ENCODE peak calls at places on chromosomes 4 and X, in four cellular contexts. S, D, I and Y are unnamed samples.

GRCh38 chrX:65586491-65586890 is 51.9 kb upstream of the LAS1L start:
- DNase-seq in S (no peak), D (no peak), I (no peak), Y (no peak)

GRCh38 chrX:119266364-119266995 is 30.4 kb downstream of the PGRMC1 start:
- DNase-seq in S (no peak), D (peak), I (no peak), Y (peak)

GRCh38 chr4:124803641-124804040 is 91.1 kb upstream of the ANKRD50 start:
- DNase-seq in S (no peak), D (no peak), I (no peak), Y (no peak)

GRCh38 chr4:25433966-25434667 is 57.1 kb downstream of the ANAPC4 start:
- DNase-seq in S (no peak), D (no peak), I (no peak), Y (no peak)

GRCh38 chr4:151014521-151015457 is at the start of gene LRBA:
- DNase-seq in S (peak), D (peak), I (peak), Y (peak)

GRCh38 chr4:112510468-112511293 is 5.3 kb downstream of the NEUROG2 start:
- DNase-seq in S (no peak), D (peak), I (no peak), Y (peak)

GRCh38 chr4:182238355-182238931 is 4.8 kb upstream of the TENM3 start:
- DNase-seq in S (no peak), D (peak), I (no peak), Y (peak)

GRCh38 chr4:107166181-107166580 is 130.1 kb upstream of the DKK2 start:
- DNase-seq in S (no peak), D (no peak), I (no peak), Y (no peak)

GRCh38 chr4:105936901-105937300 is 41.6 kb downstream of the NPNT start:
- DNase-seq in S (no peak), D (no peak), I (no peak), Y (no peak)

GRCh38 chr4:46390353-46391058 is 578 bp upstream of the GABRA2 start:
- DNase-seq in S (no peak), D (peak), I (peak), Y (peak)

GRCh38 chr4:94226763-94227162 is 19.1 kb downstream of the SMARCAD1 start:
- DNase-seq in S (no peak), D (no peak), I (no peak), Y (no peak)

GRCh38 chr4:110112056-110112455 is 86.4 kb downstream of the ELOVL6 start:
- DNase-seq in S (no peak), D (no peak), I (no peak), Y (no peak)

GRCh38 chr4:138555584-138555983 is 313.4 kb upstream of the SLC7A11 start:
- DNase-seq in S (peak), D (peak), I (no peak), Y (peak)

GRCh38 chr4:80610845-80611244 is 275.3 kb downstream of the CFAP299 start:
- DNase-seq in S (no peak), D (no peak), I (no peak), Y (no peak)

GRCh38 chrX:95427389-95427788 is 1257.3 kb upstream of the DIAPH2 start:
- DNase-seq in S (no peak), D (no peak), I (no peak), Y (no peak)

GRCh38 chrX:132631579-132632232 is 142.9 kb upstream of the MBNL3 start:
- DNase-seq in S (no peak), D (no peak), I (no peak), Y (peak)

GRCh38 chr4:102593147-102593546 is 92.0 kb downstream of the NFKB1 start:
- DNase-seq in S (no peak), D (no peak), I (no peak), Y (no peak)

GRCh38 chrX:135549519-135549918 is 29.1 kb downstream of the INTS6L start:
- DNase-seq in S (no peak), D (no peak), I (no peak), Y (no peak)

GRCh38 chrX:39808471-39808917 is 289.3 kb downstream of the BCOR start:
- DNase-seq in S (no peak), D (no peak), I (no peak), Y (no peak)

GRCh38 chr4:185730387-185730786 is 81.6 kb downstream of the SORBS2 start:
- DNase-seq in S (no peak), D (no peak), I (peak), Y (peak)
- H3K27ac ChIP-seq in S (peak), D (no peak), I (no peak), Y (no peak)

DNA sequence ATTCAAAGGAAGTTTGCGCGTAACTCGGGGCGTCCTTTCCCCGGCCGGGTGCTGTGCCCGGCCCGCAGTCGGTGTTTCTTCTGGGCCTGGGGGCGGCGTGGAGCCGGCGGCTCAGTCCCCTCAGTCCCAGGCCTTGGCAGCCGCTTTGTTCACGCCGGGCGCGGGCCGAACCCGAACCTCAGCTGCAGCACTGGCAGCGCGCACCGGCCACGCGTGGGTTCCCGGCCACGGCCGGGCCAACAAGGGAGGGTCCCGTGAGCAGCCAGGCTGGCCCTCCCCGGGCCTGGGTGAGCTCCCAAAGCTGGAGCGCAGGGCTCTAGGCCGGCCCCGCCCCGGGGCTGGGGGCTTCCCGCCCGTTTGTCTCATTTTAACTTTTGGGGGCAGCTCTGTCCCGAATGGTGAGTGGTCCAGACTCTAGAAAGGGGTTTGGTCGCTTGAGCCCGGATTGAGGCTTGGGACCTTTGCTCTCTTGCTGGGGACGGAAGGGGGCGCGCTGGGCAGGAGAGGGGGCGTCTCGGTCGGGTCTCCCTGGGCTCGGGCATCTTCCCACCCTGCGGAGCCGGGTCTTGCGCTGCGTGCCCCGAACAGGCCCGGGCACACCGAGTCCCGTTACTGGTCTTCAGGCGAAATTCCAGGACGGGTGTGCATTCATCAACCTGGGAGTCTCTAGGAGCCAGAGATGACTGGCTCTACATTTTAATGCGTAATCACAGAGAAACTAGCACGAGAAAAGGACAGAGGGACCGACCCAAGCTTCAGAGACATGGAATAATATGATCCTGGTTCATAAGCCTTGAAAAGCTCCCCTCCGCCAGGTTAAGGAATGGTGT is 177.1 kb downstream of the CBR4 start:
- DNase-seq in S (peak), D (peak), I (no peak), Y (peak)
- H3K27ac ChIP-seq in S (peak), D (peak), I (peak), Y (peak)

GRCh38 chr4:20445933-20446723 is 194.4 kb downstream of the SLIT2 start:
- DNase-seq in S (no peak), D (no peak), I (peak), Y (peak)
- H3K27ac ChIP-seq in S (no peak), D (no peak), I (no peak), Y (no peak)

GRCh38 chrX:9267415-9267814 is 197.4 kb upstream of the TBL1X start:
- DNase-seq in S (no peak), D (no peak), I (no peak), Y (no peak)
- H3K27ac ChIP-seq in S (no peak), D (no peak), I (no peak), Y (no peak)